ENCODE peak calls at places on chromosomes 5 and 9, in four cellular contexts. C is mucosa of gallbladder, E is ureter, O is T follicular helper cell. F is an unnamed sample.
A peak's percentile ranks its signal among the peaks of the same experiment; 100 is the strongest.

GRCh38 chr9:86181379-86182315 is 77.8 kb downstream of the C9orf153 start:
- DNase-seq in O (no peak), E (no peak), C (no peak), F (no peak)

GRCh38 chr5:43193171-43193951 is 1.3 kb downstream of the NIM1K start:
- DNase-seq in E (peak; percentile 45), O (peak; percentile 4), C (no peak), F (no peak)

GRCh38 chr5:127599321-127599720 is 49.6 kb upstream of the CTXN3 start:
- DNase-seq in O (no peak), E (no peak), C (no peak), F (no peak)

GRCh38 chr9:124079176-124079925 is 67.8 kb downstream of the LHX2 start:
- DNase-seq in O (no peak), E (no peak), C (no peak), F (peak; percentile 44)

GRCh38 chr5:150153957-150154617 is 1.6 kb downstream of the PDGFRB start:
- DNase-seq in C (no peak), E (no peak), O (no peak), F (no peak)

GRCh38 chr5:74903165-74903787 is 37.1 kb upstream of the FAM169A start:
- DNase-seq in C (peak; percentile 58), O (no peak), E (peak; percentile 63), F (no peak)

GRCh38 chr9:15104826-15105420 is 194.7 kb upstream of the FREM1 start:
- DNase-seq in C (peak; percentile 24), O (peak; percentile 9), E (peak; percentile 45), F (no peak)

GRCh38 chr9:18189876-18190670 is 283.9 kb upstream of the ADAMTSL1 start:
- DNase-seq in O (no peak), E (peak; percentile 47), C (no peak), F (no peak)

GRCh38 chr9:87874320-87874655 is 8.4 kb upstream of the SPATA31E1 start:
- DNase-seq in O (no peak), E (peak; percentile 32), C (peak; percentile 5), F (no peak)

GRCh38 chr5:84688566-84688965 is 303.9 kb upstream of the EDIL3 start:
- DNase-seq in C (no peak), O (no peak), E (no peak), F (no peak)

GRCh38 chr5:123359866-123360569 is 63.2 kb downstream of the CEP120 start:
- DNase-seq in E (peak; percentile 54), C (peak; percentile 17), O (no peak), F (peak; percentile 33)

GRCh38 chr5:125525356-125525755 is 778.9 kb upstream of the ZNF608 start:
- DNase-seq in C (no peak), E (no peak), O (no peak), F (no peak)

GRCh38 chr5:78829811-78830499 is 155.2 kb downstream of the ARSB start:
- DNase-seq in E (peak; percentile 68), C (peak; percentile 17), O (no peak), F (peak; percentile 89)

GRCh38 chr5:165157209-165157608 is 1651.8 kb downstream of the MAT2B start:
- DNase-seq in E (no peak), O (no peak), C (no peak), F (no peak)

GRCh38 chr5:36052542-36052941 is 14.1 kb downstream of the UGT3A2 start:
- DNase-seq in O (no peak), C (no peak), E (no peak), F (no peak)

GRCh38 chr9:23438299-23438907 is 387.6 kb downstream of the ELAVL2 start:
- DNase-seq in C (no peak), E (no peak), O (no peak), F (no peak)

GRCh38 chr5:179381691-179382090 is 36.4 kb upstream of the ADAMTS2 start:
- DNase-seq in C (no peak), E (peak; percentile 9), O (no peak), F (no peak)

GRCh38 chr5:143068712-143069111 is 298.5 kb downstream of the ARHGAP26 start:
- DNase-seq in O (no peak), C (no peak), E (no peak), F (no peak)

F was measured in Right ventricle myocardium superior.